ENCODE peak calls at places on chromosomes 6 and 20, in six cellular contexts. G, T, L, R, M and H are unnamed samples.

GRCh38 chr6:139597781-139598368 is 223.4 kb upstream of the CITED2 start:
- DNase-seq in R (peak; percentile 37), M (no peak), T (no peak), G (no peak), L (peak; percentile 98), H (no peak)

GRCh38 chr6:31634131-31634530 is 13.6 kb downstream of the PRRC2A start:
- DNase-seq in L (no peak), R (no peak), G (no peak), T (no peak), M (no peak), H (no peak)

GRCh38 chr6:132495604-132496079 is 17.3 kb downstream of the STX7 start:
- DNase-seq in L (no peak), R (no peak), G (no peak), T (no peak), M (no peak), H (peak; percentile 39)

GRCh38 chr20:5524886-5525285 is 208.1 kb upstream of the PROKR2 start:
- DNase-seq in T (no peak), G (no peak), L (no peak), M (no peak), R (no peak), H (no peak)

GRCh38 chr6:11830105-11830504 is 51.5 kb upstream of the ADTRP start:
- DNase-seq in G (no peak), T (no peak), L (no peak), R (no peak), M (no peak), H (no peak)

GRCh38 chr6:36756761-36757160 is 59.1 kb downstream of the RAB44 start:
- DNase-seq in M (no peak), R (no peak), L (no peak), T (no peak), G (no peak), H (no peak)

GRCh38 chr6:95690328-95690727 is 113.0 kb downstream of the MANEA start:
- DNase-seq in G (no peak), L (no peak), M (no peak), R (no peak), T (no peak), H (no peak)

GRCh38 chr6:135008072-135008940 is 46.3 kb downstream of the HBS1L start:
- DNase-seq in L (no peak), T (no peak), M (no peak), G (no peak), R (no peak), H (peak; percentile 17)

GRCh38 chr6:112037783-112038216 is 16.1 kb upstream of the CCN6 start:
- DNase-seq in M (peak; percentile 94), L (peak; percentile 86), R (peak; percentile 29), T (no peak), G (no peak), H (no peak)